ENCODE peak calls at places on chromosomes 11 and 22, in seven cellular contexts. One of them, this sample, is unnamed.

GRCh38 chr11:128686745-128687177 is 7.1 kb upstream of the FLI1 start:
- DNase-seq in mesendoderm: peak; percentile 62
- DNase-seq in trophoblast cell: peak; percentile 18
- DNase-seq in H1: no peak
- DNase-seq in IMR-90: peak; percentile 50
- DNase-seq in H9: peak; percentile 59
- DNase-seq in mesenchymal stem cell: peak; percentile 58
- DNase-seq in this sample: no peak

GRCh38 chr11:117300773-117301172 is 9.6 kb downstream of the BACE1-AS start:
- DNase-seq in H1: no peak
- DNase-seq in mesendoderm: no peak
- DNase-seq in IMR-90: no peak
- DNase-seq in mesenchymal stem cell: no peak
- DNase-seq in H9: no peak
- DNase-seq in trophoblast cell: no peak
- DNase-seq in this sample: no peak

GRCh38 chr11:118003021-118003423 is 16.8 kb downstream of the IL10RA start:
- DNase-seq in IMR-90: no peak
- DNase-seq in H9: no peak
- DNase-seq in trophoblast cell: no peak
- DNase-seq in mesendoderm: no peak
- DNase-seq in H1: no peak
- DNase-seq in mesenchymal stem cell: no peak
- DNase-seq in this sample: no peak

GRCh38 chr11:35418282-35418846 is 994 bp downstream of the SLC1A2 start:
- DNase-seq in IMR-90: no peak
- DNase-seq in trophoblast cell: peak; percentile 33
- DNase-seq in H1: no peak
- DNase-seq in mesendoderm: peak; percentile 53
- DNase-seq in H9: peak; percentile 72
- DNase-seq in mesenchymal stem cell: peak; percentile 5
- DNase-seq in this sample: peak; percentile 3

GRCh38 chr22:21659864-21660525 is 5.8 kb upstream of the PPIL2 start:
- DNase-seq in H9: no peak
- DNase-seq in H1: no peak
- DNase-seq in mesendoderm: no peak
- DNase-seq in trophoblast cell: no peak
- DNase-seq in mesenchymal stem cell: no peak
- DNase-seq in IMR-90: no peak
- DNase-seq in this sample: no peak

GRCh38 chr11:119322921-119323531 is 6.1 kb upstream of the MCAM start:
- DNase-seq in H1: no peak
- DNase-seq in mesenchymal stem cell: no peak
- DNase-seq in H9: no peak
- DNase-seq in trophoblast cell: no peak
- DNase-seq in mesendoderm: no peak
- DNase-seq in IMR-90: no peak
- DNase-seq in this sample: no peak

GRCh38 chr22:49137216-49137840 is 690.3 kb downstream of the BRD1 start:
- DNase-seq in IMR-90: no peak
- DNase-seq in mesendoderm: no peak
- DNase-seq in trophoblast cell: no peak
- DNase-seq in H9: no peak
- DNase-seq in H1: no peak
- DNase-seq in mesenchymal stem cell: no peak
- DNase-seq in this sample: no peak

GRCh38 chr11:19259487-19260345 is 19.0 kb upstream of the E2F8 start:
- DNase-seq in mesendoderm: peak; percentile 50
- DNase-seq in H1: no peak
- DNase-seq in IMR-90: peak; percentile 54
- DNase-seq in H9: peak; percentile 52
- DNase-seq in trophoblast cell: peak; percentile 88
- DNase-seq in mesenchymal stem cell: peak; percentile 67
- DNase-seq in this sample: peak; percentile 62

GRCh38 chr11:77146261-77147035 is 18.4 kb downstream of the MYO7A start:
- DNase-seq in IMR-90: no peak
- DNase-seq in mesenchymal stem cell: no peak
- DNase-seq in trophoblast cell: no peak
- DNase-seq in H9: no peak
- DNase-seq in H1: no peak
- DNase-seq in mesendoderm: no peak
- DNase-seq in this sample: no peak

GRCh38 chr11:16895306-16895705 is 118.9 kb downstream of the PLEKHA7 start:
- DNase-seq in IMR-90: no peak
- DNase-seq in H1: no peak
- DNase-seq in H9: no peak
- DNase-seq in trophoblast cell: no peak
- DNase-seq in mesenchymal stem cell: no peak
- DNase-seq in mesendoderm: no peak
- DNase-seq in this sample: no peak

GRCh38 chr11:60625262-60625661 is 74.2 kb upstream of the MS4A8 start:
- DNase-seq in H1: peak; percentile 9
- DNase-seq in IMR-90: peak; percentile 23
- DNase-seq in mesendoderm: peak; percentile 83
- DNase-seq in H9: peak; percentile 47
- DNase-seq in trophoblast cell: peak; percentile 30
- DNase-seq in mesenchymal stem cell: peak; percentile 1
- DNase-seq in this sample: no peak

GRCh38 chr11:116461789-116462188 is 311.0 kb downstream of the BUD13 start:
- DNase-seq in mesendoderm: peak; percentile 82
- DNase-seq in H9: peak; percentile 62
- DNase-seq in mesenchymal stem cell: no peak
- DNase-seq in trophoblast cell: no peak
- DNase-seq in IMR-90: no peak
- DNase-seq in H1: no peak
- DNase-seq in this sample: no peak

GRCh38 chr11:118074785-118075184 is 2.1 kb upstream of the TMPRSS4 start:
- DNase-seq in H9: no peak
- DNase-seq in H1: no peak
- DNase-seq in trophoblast cell: no peak
- DNase-seq in IMR-90: no peak
- DNase-seq in mesenchymal stem cell: no peak
- DNase-seq in mesendoderm: no peak
- DNase-seq in this sample: no peak

GRCh38 chr11:35944503-35945136 is 758 bp downstream of the LDLRAD3 start:
- DNase-seq in trophoblast cell: no peak
- DNase-seq in H1: no peak
- DNase-seq in H9: no peak
- DNase-seq in mesenchymal stem cell: no peak
- DNase-seq in mesendoderm: no peak
- DNase-seq in IMR-90: no peak
- DNase-seq in this sample: no peak

GRCh38 chr11:21474529-21474928 is 718.4 kb upstream of the ANO5 start:
- DNase-seq in H1: no peak
- DNase-seq in H9: no peak
- DNase-seq in IMR-90: no peak
- DNase-seq in mesenchymal stem cell: no peak
- DNase-seq in trophoblast cell: no peak
- DNase-seq in mesendoderm: no peak
- DNase-seq in this sample: no peak

GRCh38 chr11:115528217-115528616 is 24.0 kb upstream of the CADM1 start:
- DNase-seq in mesenchymal stem cell: peak; percentile 2
- DNase-seq in trophoblast cell: no peak
- DNase-seq in H9: no peak
- DNase-seq in mesendoderm: peak; percentile 84
- DNase-seq in IMR-90: no peak
- DNase-seq in H1: no peak
- DNase-seq in this sample: no peak

GRCh38 chr11:61132646-61133045 is 28.6 kb downstream of the VPS37C start:
- DNase-seq in H1: no peak
- DNase-seq in H9: no peak
- DNase-seq in IMR-90: no peak
- DNase-seq in mesendoderm: no peak
- DNase-seq in mesenchymal stem cell: no peak
- DNase-seq in trophoblast cell: no peak
- DNase-seq in this sample: no peak

GRCh38 chr11:19740586-19740985 is 27.9 kb downstream of the NAV2 start:
- DNase-seq in mesenchymal stem cell: no peak
- DNase-seq in H1: no peak
- DNase-seq in IMR-90: no peak
- DNase-seq in trophoblast cell: no peak
- DNase-seq in H9: no peak
- DNase-seq in mesendoderm: peak; percentile 45
- DNase-seq in this sample: no peak

GRCh38 chr11:66768088-66768521 is 39.1 kb upstream of the SPTBN2 start:
- DNase-seq in H9: no peak
- DNase-seq in mesendoderm: no peak
- DNase-seq in H1: no peak
- DNase-seq in IMR-90: peak; percentile 21
- DNase-seq in trophoblast cell: peak; percentile 16
- DNase-seq in mesenchymal stem cell: no peak
- DNase-seq in this sample: no peak

GRCh38 chr22:39110631-39111561 is 13.9 kb downstream of the APOBEC3H start:
- DNase-seq in H9: no peak
- DNase-seq in IMR-90: no peak
- DNase-seq in mesendoderm: no peak
- DNase-seq in mesenchymal stem cell: no peak
- DNase-seq in H1: no peak
- DNase-seq in trophoblast cell: peak; percentile 5
- DNase-seq in this sample: no peak

GRCh38 chr22:37113757-37114156 is 4.2 kb upstream of the TMPRSS6 start:
- DNase-seq in H9: no peak
- DNase-seq in mesenchymal stem cell: no peak
- DNase-seq in trophoblast cell: peak; percentile 10
- DNase-seq in IMR-90: no peak
- DNase-seq in mesendoderm: peak; percentile 49
- DNase-seq in H1: no peak
- DNase-seq in this sample: no peak

GRCh38 chr11:695606-696381 is at the start of gene TMEM80:
- DNase-seq in mesendoderm: peak; percentile 99
- DNase-seq in H1: peak; percentile 91
- DNase-seq in mesenchymal stem cell: peak; percentile 98
- DNase-seq in trophoblast cell: peak; percentile 100
- DNase-seq in IMR-90: peak; percentile 96
- DNase-seq in H9: peak; percentile 98
- DNase-seq in this sample: peak; percentile 100

GRCh38 chr11:73145986-73146575 is 4.0 kb upstream of the FCHSD2 start:
- DNase-seq in H1: no peak
- DNase-seq in mesendoderm: no peak
- DNase-seq in trophoblast cell: no peak
- DNase-seq in IMR-90: no peak
- DNase-seq in mesenchymal stem cell: no peak
- DNase-seq in H9: no peak
- DNase-seq in this sample: no peak

DNA sequence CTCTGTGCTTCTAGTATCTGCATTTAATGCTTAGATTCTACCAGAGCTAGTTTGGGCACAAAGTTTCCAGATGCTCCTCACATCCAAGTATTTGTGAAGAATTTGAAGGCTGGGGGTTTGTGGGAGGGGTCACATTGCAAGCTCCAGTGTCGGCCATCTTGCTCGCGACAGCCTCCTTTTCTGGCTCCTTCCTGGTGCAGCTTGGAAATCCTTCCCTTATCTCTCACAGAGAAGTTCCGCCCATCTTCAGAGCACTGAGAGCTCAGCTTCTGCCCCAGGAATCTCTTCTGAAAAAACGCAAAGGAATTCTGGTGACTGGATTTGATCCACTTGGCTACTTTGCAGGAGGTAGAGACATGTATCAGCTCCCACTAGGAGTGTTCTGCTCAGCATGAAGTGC is 497.5 kb downstream of the TBC1D22A start:
- DNase-seq in IMR-90: no peak
- DNase-seq in H1: no peak
- DNase-seq in trophoblast cell: no peak
- DNase-seq in H9: no peak
- DNase-seq in mesenchymal stem cell: no peak
- DNase-seq in mesendoderm: no peak
- DNase-seq in this sample: no peak
- H2BK120ac ChIP-seq in IMR-90: no peak overlapping the region
- H2BK120ac ChIP-seq in H1: no peak overlapping the region
- H2BK120ac ChIP-seq in trophoblast cell: no peak overlapping the region
- H2BK120ac ChIP-seq in H9: no peak overlapping the region
- H2BK120ac ChIP-seq in mesenchymal stem cell: no peak overlapping the region
- H2BK120ac ChIP-seq in mesendoderm: no peak overlapping the region
- H2BK120ac ChIP-seq in this sample: no peak overlapping the region

GRCh38 chr11:104610597-104610996 is 287.7 kb downstream of the CASP12 start:
- DNase-seq in H9: no peak
- DNase-seq in mesendoderm: no peak
- DNase-seq in H1: no peak
- DNase-seq in IMR-90: no peak
- DNase-seq in mesenchymal stem cell: no peak
- DNase-seq in trophoblast cell: no peak
- DNase-seq in this sample: no peak
- H2BK120ac ChIP-seq in H9: no peak overlapping the region
- H2BK120ac ChIP-seq in mesendoderm: no peak overlapping the region
- H2BK120ac ChIP-seq in H1: no peak overlapping the region
- H2BK120ac ChIP-seq in IMR-90: no peak overlapping the region
- H2BK120ac ChIP-seq in mesenchymal stem cell: no peak overlapping the region
- H2BK120ac ChIP-seq in trophoblast cell: no peak overlapping the region
- H2BK120ac ChIP-seq in this sample: no peak overlapping the region

GRCh38 chr11:130338667-130339066 is 23.9 kb upstream of the ZBTB44 start:
- DNase-seq in H9: no peak
- DNase-seq in H1: no peak
- DNase-seq in IMR-90: no peak
- DNase-seq in mesenchymal stem cell: no peak
- DNase-seq in trophoblast cell: no peak
- DNase-seq in mesendoderm: no peak
- DNase-seq in this sample: no peak

GRCh38 chr11:130340671-130341319 is 26.1 kb upstream of the ZBTB44 start:
- DNase-seq in trophoblast cell: no peak
- DNase-seq in mesenchymal stem cell: no peak
- DNase-seq in IMR-90: peak; percentile 2
- DNase-seq in H9: no peak
- DNase-seq in H1: no peak
- DNase-seq in mesendoderm: no peak
- DNase-seq in this sample: no peak

GRCh38 chr11:130337281-130338089 is 22.8 kb upstream of the ZBTB44 start:
- DNase-seq in IMR-90: no peak
- DNase-seq in mesendoderm: no peak
- DNase-seq in mesenchymal stem cell: no peak
- DNase-seq in H9: peak; percentile 39
- DNase-seq in trophoblast cell: no peak
- DNase-seq in H1: no peak
- DNase-seq in this sample: no peak
- H2BK120ac ChIP-seq in IMR-90: no peak overlapping the region
- H2BK120ac ChIP-seq in mesendoderm: no peak overlapping the region
- H2BK120ac ChIP-seq in mesenchymal stem cell: no peak overlapping the region
- H2BK120ac ChIP-seq in H9: no peak overlapping the region
- H2BK120ac ChIP-seq in trophoblast cell: no peak overlapping the region
- H2BK120ac ChIP-seq in H1: no peak overlapping the region
- H2BK120ac ChIP-seq in this sample: peak overlapping the region; percentile 31

GRCh38 chr11:70527429-70528045 is 129.2 kb downstream of the CTTN start:
- DNase-seq in H9: no peak
- DNase-seq in mesenchymal stem cell: no peak
- DNase-seq in H1: no peak
- DNase-seq in mesendoderm: no peak
- DNase-seq in IMR-90: no peak
- DNase-seq in trophoblast cell: no peak
- DNase-seq in this sample: no peak
- H2BK120ac ChIP-seq in H9: no peak overlapping the region
- H2BK120ac ChIP-seq in mesenchymal stem cell: no peak overlapping the region
- H2BK120ac ChIP-seq in H1: no peak overlapping the region
- H2BK120ac ChIP-seq in mesendoderm: no peak overlapping the region
- H2BK120ac ChIP-seq in IMR-90: no peak overlapping the region
- H2BK120ac ChIP-seq in trophoblast cell: no peak overlapping the region
- H2BK120ac ChIP-seq in this sample: peak overlapping the region; percentile 17

GRCh38 chr11:64536997-64537396 is 54.0 kb upstream of the SLC22A12 start:
- DNase-seq in mesenchymal stem cell: no peak
- DNase-seq in H9: no peak
- DNase-seq in H1: no peak
- DNase-seq in trophoblast cell: no peak
- DNase-seq in mesendoderm: no peak
- DNase-seq in IMR-90: no peak
- DNase-seq in this sample: no peak
- H2BK120ac ChIP-seq in mesenchymal stem cell: no peak overlapping the region
- H2BK120ac ChIP-seq in H9: no peak overlapping the region
- H2BK120ac ChIP-seq in H1: no peak overlapping the region
- H2BK120ac ChIP-seq in trophoblast cell: no peak overlapping the region
- H2BK120ac ChIP-seq in mesendoderm: no peak overlapping the region
- H2BK120ac ChIP-seq in IMR-90: no peak overlapping the region
- H2BK120ac ChIP-seq in this sample: no peak overlapping the region